ENCODE peak calls at places on chromosomes 11 and 22, in four cellular contexts. B is heart left ventricle; U is CD4-positive, alpha-beta memory T cell; K is esophagus squamous epithelium. J is an unnamed sample.

GRCh38 chr11:290621-291231 is 1.8 kb downstream of the PGGHG start:
- DNase-seq in U (no peak), K (no peak), B (no peak), J (peak)

GRCh38 chr11:131668867-131669780 is 298.7 kb downstream of the NTM start:
- DNase-seq in K (no peak), B (peak), U (no peak), J (peak)

GRCh38 chr11:128492461-128492860 is 94.9 kb downstream of the ETS1 start:
- DNase-seq in K (no peak), U (no peak), B (no peak), J (no peak)

GRCh38 chr11:124198852-124199389 is 15.8 kb downstream of the OR10D3 start:
- DNase-seq in B (no peak), K (no peak), U (no peak), J (no peak)

GRCh38 chr22:41382098-41382578 is 396 bp downstream of the TEF start:
- DNase-seq in U (peak), K (peak), B (peak), J (peak)

GRCh38 chr22:43004362-43005035 is 10.4 kb downstream of the PACSIN2 start:
- DNase-seq in K (no peak), U (no peak), B (no peak), J (no peak)

GRCh38 chr11:1826552-1827094 is 8.2 kb upstream of the SYT8 start:
- DNase-seq in K (no peak), U (no peak), B (peak), J (no peak)

GRCh38 chr11:26820739-26821138 is 98.9 kb upstream of the SLC5A12 start:
- DNase-seq in K (no peak), U (no peak), B (no peak), J (no peak)

GRCh38 chr11:127564803-127565202 is 564.2 kb upstream of the KIRREL3 start:
- DNase-seq in U (no peak), B (no peak), K (no peak), J (no peak)

GRCh38 chr11:70586261-70587094 is 188.1 kb downstream of the CTTN start:
- DNase-seq in B (no peak), U (no peak), K (no peak), J (no peak)

GRCh38 chr22:45051419-45051818 is 41.6 kb upstream of the PHF21B start:
- DNase-seq in K (no peak), U (no peak), B (no peak), J (no peak)

GRCh38 chr11:73325036-73325981 is 17.2 kb downstream of the ARHGEF17 start:
- DNase-seq in U (no peak), B (no peak), K (no peak), J (no peak)

GRCh38 chr11:91756829-91757480 is 467.7 kb upstream of the FAT3 start:
- DNase-seq in B (no peak), K (no peak), U (no peak), J (no peak)

GRCh38 chr11:80562726-80563125 is 1121.9 kb upstream of the TENM4 start:
- DNase-seq in K (no peak), U (no peak), B (no peak), J (no peak)

GRCh38 chr11:103295704-103296103 is 186.5 kb downstream of the DYNC2H1 start:
- DNase-seq in B (no peak), U (no peak), K (no peak), J (no peak)

GRCh38 chr11:119376197-119376847 is 5.2 kb downstream of the USP2 start:
- DNase-seq in K (no peak), U (no peak), B (peak), J (no peak)

GRCh38 chr11:102513869-102514268 is 16.7 kb downstream of the MMP7 start:
- DNase-seq in K (no peak), B (no peak), U (no peak), J (no peak)

GRCh38 chr11:119625206-119625988 is 103.6 kb downstream of the NECTIN1 start:
- DNase-seq in B (no peak), U (no peak), K (no peak), J (no peak)

GRCh38 chr11:17171342-17171741 is 36.4 kb downstream of the PIK3C2A start:
- DNase-seq in U (no peak), K (no peak), B (no peak), J (no peak)

GRCh38 chr11:128417607-128418324 is 169.6 kb downstream of the ETS1 start:
- DNase-seq in B (no peak), U (no peak), K (no peak), J (no peak)

GRCh38 chr22:41822289-41823057 is 10.4 kb upstream of the SREBF2 start:
- DNase-seq in B (no peak), U (peak), K (no peak), J (peak)

GRCh38 chr11:119262668-119263351 is 54.1 kb downstream of the MCAM start:
- DNase-seq in B (no peak), K (no peak), U (peak), J (no peak)

GRCh38 chr11:78030429-78031325 is 7.6 kb upstream of the KCTD14 start:
- DNase-seq in U (no peak), B (peak), K (no peak), J (no peak)

GRCh38 chr11:94332814-94333213 is 28.4 kb downstream of the IZUMO1R start:
- DNase-seq in B (no peak), U (no peak), K (no peak), J (no peak)

GRCh38 chr11:115606223-115607220 is 102.3 kb upstream of the CADM1 start:
- DNase-seq in B (peak), U (no peak), K (no peak), J (no peak)

GRCh38 chr22:25750569-25751173 is 8.7 kb downstream of the MYO18B start:
- DNase-seq in U (no peak), B (no peak), K (no peak), J (no peak)

GRCh38 chr22:41919357-41920224 is 4.7 kb upstream of the SHISA8 start:
- DNase-seq in U (peak), K (no peak), B (peak), J (no peak)

GRCh38 chr22:17949926-17950473 is 74.4 kb downstream of the MICAL3 start:
- DNase-seq in K (no peak), B (no peak), U (no peak), J (no peak)

GRCh38 chr11:7890417-7891179 is 40.5 kb downstream of the OR10A6 start:
- DNase-seq in B (no peak), U (no peak), K (no peak), J (no peak)
- H3K27ac ChIP-seq in B (no peak), U (no peak), K (no peak), J (peak)

DNA sequence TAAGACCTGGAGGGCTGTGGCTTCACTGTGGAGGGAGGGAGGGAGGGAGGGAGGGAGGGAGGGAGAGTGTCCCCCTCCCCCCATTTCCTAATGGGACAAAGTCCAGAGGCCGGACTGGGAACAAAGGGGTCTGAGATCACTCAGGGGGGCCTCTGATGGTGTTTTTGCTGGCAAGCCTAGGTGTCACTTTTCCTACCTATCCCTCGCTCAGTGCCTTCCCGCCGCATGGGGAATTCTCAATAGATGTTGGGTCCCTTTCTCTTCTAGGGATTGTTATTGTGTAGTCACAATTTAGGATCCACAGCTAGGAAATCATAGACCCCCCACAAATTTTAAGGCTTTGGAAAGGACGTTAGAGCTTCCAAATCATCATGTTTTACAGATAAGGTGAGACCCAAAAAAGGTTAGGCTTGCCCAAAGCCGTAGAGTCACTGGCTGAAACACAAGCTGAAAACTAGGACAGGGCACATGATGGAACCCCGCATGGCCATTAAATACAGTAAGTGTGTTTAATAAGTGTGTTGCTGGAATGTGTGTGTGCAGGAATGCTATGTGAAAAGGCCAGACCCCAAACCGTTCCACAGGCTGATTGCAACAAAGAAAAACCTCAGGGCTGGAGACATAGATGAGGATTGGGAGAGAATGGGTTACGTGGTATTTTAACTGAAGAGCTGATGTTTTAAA is 4.8 kb upstream of the FTH1 start:
- DNase-seq in K (no peak), B (no peak), U (no peak), J (no peak)
- H3K4me3 ChIP-seq in K (peak), B (no peak), U (no peak), J (no peak)

GRCh38 chr11:65786786-65787636 is at the start of gene OVOL1:
- DNase-seq in B (no peak), U (peak), K (no peak), J (peak)
- H3K27ac ChIP-seq in B (no peak), U (no peak), K (peak), J (no peak)

DNA sequence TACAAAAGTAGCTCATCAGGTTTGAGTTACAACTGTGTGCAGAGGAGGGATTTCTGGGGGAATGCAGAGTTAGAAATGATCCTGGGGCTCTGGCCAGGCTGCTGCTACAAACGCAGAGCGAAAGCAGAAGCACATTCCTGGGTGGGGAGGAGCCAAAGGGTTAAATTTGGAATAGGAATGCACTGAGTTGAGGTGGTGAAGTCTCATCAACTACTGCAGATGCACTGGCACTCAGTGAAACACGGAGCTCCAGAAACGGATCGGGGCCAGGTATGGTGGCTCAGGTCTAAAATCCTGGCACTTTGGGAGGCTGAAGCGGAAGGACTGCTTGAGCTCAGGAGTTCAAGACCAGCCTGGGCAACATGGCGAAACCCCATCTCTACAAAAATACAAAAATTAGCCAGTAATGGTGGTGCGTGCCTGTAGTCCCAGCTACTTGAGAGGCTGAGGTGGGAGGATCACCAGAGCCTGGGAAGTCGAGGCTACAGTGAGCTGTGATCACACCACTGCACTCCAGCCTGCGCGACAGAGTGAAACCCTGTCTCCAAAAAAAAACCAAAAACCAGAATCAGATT is 3.2 kb downstream of the CHKA start:
- DNase-seq in B (no peak), K (no peak), U (no peak), J (no peak)
- H3K4me3 ChIP-seq in B (no peak), K (peak), U (no peak), J (no peak)

DNA sequence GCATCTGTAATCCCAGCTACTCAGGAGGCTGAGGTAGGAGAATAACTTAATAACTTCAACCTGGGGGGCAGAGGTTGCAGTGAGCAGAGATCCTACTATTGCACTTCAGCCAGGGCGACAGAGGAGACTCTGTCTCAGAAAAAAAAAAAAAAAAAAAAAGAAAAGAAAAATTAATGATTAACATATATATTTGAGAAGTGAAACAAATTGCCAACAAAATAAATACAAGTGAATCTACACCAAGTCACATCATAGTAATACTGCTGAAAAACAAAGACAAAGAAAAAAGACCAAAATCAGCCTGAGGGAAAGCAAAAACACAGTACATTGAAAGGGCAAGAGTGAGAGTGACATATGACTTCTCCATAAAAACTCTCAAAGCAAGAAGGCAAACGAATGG is 123.7 kb downstream of the CASP12 start:
- DNase-seq in B (no peak), K (no peak), U (no peak), J (no peak)
- H3K27ac ChIP-seq in B (no peak), K (no peak), U (no peak), J (no peak)

GRCh38 chr11:72013765-72014711 is 15.3 kb downstream of the IL18BP start:
- DNase-seq in B (no peak), U (no peak), K (no peak), J (no peak)
- H3K4me3 ChIP-seq in B (no peak), U (no peak), K (no peak), J (no peak)

DNA sequence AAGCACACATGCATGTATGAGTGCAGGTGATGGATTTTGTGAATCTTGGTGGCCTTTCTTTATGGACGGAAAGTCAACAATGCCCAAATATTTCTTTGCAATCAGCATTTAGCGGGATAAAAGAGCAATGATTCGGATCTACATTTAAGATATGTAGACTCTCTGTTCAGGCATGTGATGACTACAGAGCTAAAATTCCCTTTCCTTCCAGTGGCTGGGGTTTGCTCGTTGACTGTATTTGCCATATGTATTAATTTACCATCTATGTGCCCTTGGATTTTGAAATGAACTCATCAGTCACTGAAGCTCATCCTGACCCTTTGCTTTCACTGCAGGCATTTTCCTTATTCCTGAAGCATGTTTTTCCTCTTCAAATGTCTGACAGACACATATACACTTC is 13.6 kb downstream of the BLID start:
- DNase-seq in K (no peak), U (no peak), B (no peak), J (no peak)
- H3K27ac ChIP-seq in K (peak), U (no peak), B (peak), J (no peak)

DNA sequence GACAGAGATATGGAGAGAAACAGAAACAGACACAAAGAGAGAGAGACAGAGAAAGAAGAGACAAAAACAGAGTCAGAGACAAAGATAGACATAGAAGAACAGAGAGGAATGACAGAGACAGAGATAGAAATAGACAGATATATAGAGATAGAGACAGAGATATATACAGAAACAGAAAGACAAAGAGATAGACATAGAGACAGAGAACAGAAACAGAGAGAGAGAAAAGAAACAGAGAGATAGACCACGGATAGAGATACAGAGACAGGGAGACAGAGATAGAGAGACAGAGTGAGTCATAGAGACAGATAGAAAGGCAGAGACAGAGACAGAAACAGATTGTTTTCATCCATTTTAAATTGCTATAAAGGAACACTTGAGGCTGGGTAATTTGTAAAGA is 12.3 kb upstream of the MPEG1 start:
- DNase-seq in U (no peak), K (no peak), B (no peak), J (no peak)
- H3K4me3 ChIP-seq in U (no peak), K (no peak), B (no peak), J (no peak)

GRCh38 chr22:27110985-27111451 is 453.6 kb downstream of the MIAT start:
- DNase-seq in B (no peak), U (no peak), K (no peak), J (no peak)

GRCh38 chr22:27108425-27109114 is 451.2 kb downstream of the MIAT start:
- DNase-seq in B (peak), K (no peak), U (no peak), J (no peak)

GRCh38 chr22:27105142-27106025 is 448.0 kb downstream of the MIAT start:
- DNase-seq in K (no peak), U (no peak), B (peak), J (no peak)

GRCh38 chr22:27107005-27107404 is 449.6 kb downstream of the MIAT start:
- DNase-seq in U (no peak), B (no peak), K (no peak), J (no peak)

GRCh38 chr22:27107824-27108223 is 450.4 kb downstream of the MIAT start:
- DNase-seq in U (no peak), K (no peak), B (peak), J (no peak)
- H3K27ac ChIP-seq in U (no peak), K (peak), B (no peak), J (no peak)

J was measured in CD8-positive, alpha-beta T cell.